ENCODE peak calls at places on chromosomes 4 and X, in eight cellular contexts. Y is left ventricle myocardium inferior; Q is effector memory CD4-positive, alpha-beta T cell; C is right lobe of liver; U is PC-9; J is tibial nerve; A is IMR-90; V is tibial artery. L is an unnamed sample.

GRCh38 chr4:3440011-3440410 is 1.8 kb upstream of the HGFAC start:
- DNase-seq in Y (no peak), Q (no peak), C (peak; percentile 18), U (peak; percentile 50), J (no peak), A (no peak), V (peak; percentile 53), L (no peak)

GRCh38 chr4:170849969-170850368 is 760.2 kb upstream of the AADAT start:
- DNase-seq in Y (no peak), Q (no peak), C (no peak), U (no peak), J (no peak), A (no peak), V (no peak), L (no peak)

GRCh38 chrX:50450324-50450723 is 20.3 kb downstream of the DGKK start:
- DNase-seq in Y (no peak), Q (no peak), C (no peak), U (no peak), J (no peak), A (no peak), V (no peak), L (no peak)

GRCh38 chr4:143336828-143337599 is at the start of gene GAB1:
- DNase-seq in Y (peak; percentile 81), Q (no peak), C (peak; percentile 87), U (peak; percentile 67), J (peak; percentile 61), A (peak; percentile 80), V (peak; percentile 92), L (no peak)

GRCh38 chr4:11427201-11427996 is 1.3 kb downstream of the HS3ST1 start:
- DNase-seq in Y (no peak), Q (no peak), C (peak; percentile 17), U (no peak), J (no peak), A (no peak), V (no peak), L (no peak)

GRCh38 chr4:41747230-41748055 is 1.1 kb downstream of the PHOX2B start:
- DNase-seq in Y (no peak), Q (no peak), C (no peak), U (no peak), J (no peak), A (no peak), V (no peak), L (no peak)

GRCh38 chr4:84809946-84810345 is 156.5 kb downstream of the WDFY3 start:
- DNase-seq in Y (no peak), Q (no peak), C (no peak), U (no peak), J (no peak), A (peak; percentile 2), V (no peak), L (no peak)

GRCh38 chrX:106201502-106202178 is 33.5 kb downstream of the PWWP3B start:
- DNase-seq in Y (no peak), Q (no peak), C (no peak), U (no peak), J (no peak), A (no peak), V (no peak), L (peak; percentile 5)

GRCh38 chr4:17781072-17781830 is at the start of gene FAM184B:
- DNase-seq in Y (no peak), Q (no peak), C (no peak), U (no peak), J (no peak), A (no peak), V (no peak), L (no peak)

GRCh38 chrX:915427-916234 is 285.0 kb downstream of the SHOX start:
- DNase-seq in Y (no peak), Q (no peak), C (no peak), U (no peak), J (no peak), A (no peak), V (no peak), L (no peak)

GRCh38 chr4:6446538-6447451 is 25.6 kb downstream of the PPP2R2C start:
- DNase-seq in Y (peak; percentile 49), Q (no peak), C (no peak), U (no peak), J (no peak), A (no peak), V (no peak), L (no peak)

GRCh38 chr4:128837679-128838078 is 28.2 kb downstream of the JADE1 start:
- DNase-seq in Y (no peak), Q (no peak), C (no peak), U (no peak), J (no peak), A (no peak), V (no peak), L (no peak)

GRCh38 chr4:128841402-128841801 is 31.9 kb downstream of the JADE1 start:
- DNase-seq in Y (no peak), Q (no peak), C (no peak), U (no peak), J (no peak), A (no peak), V (no peak), L (no peak)

GRCh38 chr4:128844931-128845330 is 35.4 kb downstream of the JADE1 start:
- DNase-seq in Y (peak; percentile 64), Q (no peak), C (no peak), U (no peak), J (peak; percentile 74), A (no peak), V (peak; percentile 92), L (no peak)

GRCh38 chr4:128837198-128837597 is 27.7 kb downstream of the JADE1 start:
- DNase-seq in Y (no peak), Q (no peak), C (no peak), U (no peak), J (no peak), A (no peak), V (no peak), L (no peak)

DNA sequence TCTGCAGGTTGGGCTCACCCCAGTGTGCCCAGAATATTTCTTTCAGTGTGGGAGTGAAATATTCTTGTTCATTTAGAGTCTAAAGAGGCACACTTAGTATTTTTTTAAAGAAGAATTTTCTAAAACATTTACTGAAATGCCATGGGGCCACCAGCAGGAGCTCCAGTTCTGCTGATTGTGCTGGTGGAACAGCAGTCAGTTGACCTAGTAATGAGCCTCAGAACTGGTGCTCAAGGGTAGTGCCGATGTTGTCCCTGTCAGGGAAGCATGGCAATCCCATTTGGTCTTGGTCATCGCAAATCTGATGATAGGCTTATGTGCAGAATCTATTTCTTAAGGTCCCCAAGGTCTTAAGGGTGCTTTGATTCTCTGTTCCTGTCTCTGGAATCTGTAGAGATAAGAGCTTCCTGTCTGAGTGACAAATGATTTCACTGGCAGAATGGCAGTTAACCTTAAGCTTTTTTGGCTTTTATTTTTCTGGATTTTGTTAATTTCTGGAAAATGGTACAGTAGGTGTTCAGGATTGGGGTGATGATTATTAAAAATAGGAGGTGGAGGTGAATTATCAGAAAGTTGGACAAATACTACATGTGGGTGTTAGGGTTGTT is 31.3 kb downstream of the JADE1 start:
- DNase-seq in Y (no peak), Q (no peak), C (no peak), U (no peak), J (no peak), A (no peak), V (no peak), L (no peak)
- H3K4me1 ChIP-seq in Y (peaks cover 100% of the 10 kb centered on the region), Q (no peaks in the 10 kb centered on the region), C (no peaks in the 10 kb centered on the region), U (no peaks in the 10 kb centered on the region), J (peaks cover 20% of the 10 kb centered on the region), A (peaks cover 7% of the 10 kb centered on the region), V (no peaks in the 10 kb centered on the region), L (peaks cover 1% of the 10 kb centered on the region)

DNA sequence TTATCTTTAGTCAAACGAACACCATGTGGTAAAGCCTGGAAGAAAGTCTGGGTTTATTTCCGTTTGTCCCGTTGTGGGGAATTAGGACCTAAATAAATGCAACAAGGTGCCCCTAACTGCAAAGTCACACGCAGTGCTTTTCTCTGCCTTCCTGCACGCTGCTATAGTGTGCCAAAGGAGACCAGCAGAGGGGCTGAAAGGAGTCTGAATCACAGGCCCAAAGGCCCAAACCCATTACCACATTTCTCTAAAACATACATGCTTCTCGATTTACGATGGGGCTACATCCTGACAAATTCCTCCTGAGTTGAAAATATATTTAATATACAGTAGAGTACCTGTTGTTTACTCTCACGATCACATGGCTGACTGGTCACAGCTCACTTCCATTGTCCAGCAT is 4.5 kb downstream of the VEGFC start:
- DNase-seq in Y (no peak), Q (no peak), C (no peak), U (no peak), J (no peak), A (no peak), V (no peak), L (no peak)
- H3K27ac ChIP-seq in Y (peak overlapping the region; percentile 50), Q (no peak overlapping the region), C (no peak overlapping the region), U (no peak overlapping the region), J (no peak overlapping the region), A (peak overlapping the region; percentile 54), V (no peak overlapping the region), L (no peak overlapping the region)

DNA sequence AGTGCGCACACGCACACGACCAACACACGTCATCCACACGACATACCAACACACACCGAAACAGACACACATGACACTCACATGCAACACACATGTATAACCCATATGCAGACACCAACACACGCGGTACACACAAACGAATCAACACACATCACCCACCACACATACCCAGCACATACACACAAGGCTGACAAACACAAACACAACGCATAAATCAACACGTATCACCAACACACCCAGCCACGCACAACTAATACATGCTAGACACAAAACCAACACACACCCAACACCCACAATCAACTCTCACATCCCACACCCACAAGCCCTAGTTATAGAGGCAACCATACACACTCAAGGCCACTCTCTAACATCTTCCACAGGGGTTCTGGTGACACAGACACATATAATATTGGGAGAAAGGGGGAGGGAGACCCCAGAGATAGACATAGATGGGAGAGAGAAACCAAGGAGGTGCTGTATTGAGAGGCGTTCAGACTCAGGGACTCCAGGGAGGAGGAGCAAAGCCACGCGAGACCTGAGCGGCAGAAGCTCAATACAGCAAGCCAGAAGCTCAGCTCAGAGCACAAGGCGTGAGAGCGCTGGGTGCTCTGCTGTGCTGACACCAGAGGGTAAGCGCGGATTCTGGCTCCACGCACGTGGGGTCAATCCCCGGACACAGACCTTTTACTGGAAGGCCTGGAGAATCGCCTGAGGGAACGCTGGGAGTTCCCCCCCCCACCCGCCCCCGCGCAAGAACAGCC is 8.5 kb downstream of the MSX1 start:
- DNase-seq in Y (no peak), Q (no peak), C (no peak), U (no peak), J (no peak), A (no peak), V (no peak), L (no peak)
- H3K27me3 ChIP-seq in Y (peaks cover 100% of the 10 kb centered on the region), Q (peaks cover 72% of the 10 kb centered on the region), C (peaks cover 67% of the 10 kb centered on the region), U (peaks cover 43% of the 10 kb centered on the region), J (no peaks in the 10 kb centered on the region), A (peaks cover 88% of the 10 kb centered on the region), V (no peaks in the 10 kb centered on the region), L (peaks cover 98% of the 10 kb centered on the region)

GRCh38 chr4:1170156-1170804 is 2.1 kb downstream of the SPON2 start:
- DNase-seq in Y (no peak), Q (no peak), C (no peak), U (no peak), J (no peak), A (no peak), V (peak; percentile 63), L (no peak)

GRCh38 chr4:1168291-1169031 is 3.9 kb downstream of the SPON2 start:
- DNase-seq in Y (no peak), Q (no peak), C (no peak), U (no peak), J (no peak), A (no peak), V (no peak), L (no peak)

GRCh38 chr4:1169691-1170096 is 2.7 kb downstream of the SPON2 start:
- DNase-seq in Y (no peak), Q (no peak), C (no peak), U (no peak), J (no peak), A (no peak), V (peak; percentile 62), L (no peak)

GRCh38 chr4:1170805-1171305 is 1.5 kb downstream of the SPON2 start:
- DNase-seq in Y (no peak), Q (no peak), C (no peak), U (no peak), J (no peak), A (no peak), V (peak; percentile 69), L (no peak)

GRCh38 chr4:1169171-1169671 is 3.2 kb downstream of the SPON2 start:
- DNase-seq in Y (no peak), Q (no peak), C (no peak), U (no peak), J (no peak), A (no peak), V (no peak), L (no peak)
- H3K4me1 ChIP-seq in Y (peaks cover 55% of the 10 kb centered on the region), Q (peaks cover 29% of the 10 kb centered on the region), C (no peaks in the 10 kb centered on the region), U (no peaks in the 10 kb centered on the region), J (peaks cover 23% of the 10 kb centered on the region), A (peaks cover 18% of the 10 kb centered on the region), V (no peaks in the 10 kb centered on the region), L (peaks cover 4% of the 10 kb centered on the region)

L was measured in iPS DF 6.9.